ENCODE peak calls at places on chromosomes 11 and 22, in four cellular contexts. U is thyroid gland, X is breast epithelium, E is esophagus squamous epithelium. C is an unnamed sample. For H3K4me1, the result is how much of the 10 kb centered on the place peaks cover.

GRCh38 chr22:46777609-46777970 is 15.1 kb downstream of the TBC1D22A start:
- DNase-seq in U (peak), E (no peak), X (no peak), C (no peak)

GRCh38 chr11:11860103-11860979 is 18.6 kb downstream of the USP47 start:
- DNase-seq in U (no peak), E (no peak), X (no peak), C (no peak)

GRCh38 chr11:2768471-2769408 is 68.9 kb upstream of the KCNQ1OT1 start:
- DNase-seq in X (peak), E (no peak), U (no peak), C (peak)

GRCh38 chr11:72023335-72023734 is 24.6 kb downstream of the IL18BP start:
- DNase-seq in U (no peak), X (no peak), E (no peak), C (no peak)

GRCh38 chr22:32378703-32379272 is 21.1 kb downstream of the RFPL3 start:
- DNase-seq in X (no peak), U (peak), E (no peak), C (peak)

GRCh38 chr11:13008625-13009475 is at the start of gene RASSF10:
- DNase-seq in X (peak), E (no peak), U (peak), C (peak)

GRCh38 chr22:29541845-29542244 is 11.7 kb downstream of the THOC5 start:
- DNase-seq in U (no peak), E (no peak), X (no peak), C (no peak)

GRCh38 chr22:41596776-41597634 is 7.4 kb upstream of the PMM1 start:
- DNase-seq in E (no peak), U (peak), X (peak), C (peak)

GRCh38 chr11:34476853-34477252 is 36.7 kb downstream of the ELF5 start:
- DNase-seq in E (no peak), X (no peak), U (no peak), C (no peak)

GRCh38 chr11:1619449-1619848 is 2.5 kb downstream of the KRTAP5-4 start:
- DNase-seq in E (no peak), X (peak), U (no peak), C (no peak)

GRCh38 chr11:125694951-125695350 is 14.3 kb upstream of the ACRV1 start:
- DNase-seq in U (no peak), E (no peak), X (no peak), C (no peak)

GRCh38 chr11:10320164-10320563 is 15.3 kb downstream of the ADM start:
- DNase-seq in E (no peak), X (no peak), U (no peak), C (no peak)

DNA sequence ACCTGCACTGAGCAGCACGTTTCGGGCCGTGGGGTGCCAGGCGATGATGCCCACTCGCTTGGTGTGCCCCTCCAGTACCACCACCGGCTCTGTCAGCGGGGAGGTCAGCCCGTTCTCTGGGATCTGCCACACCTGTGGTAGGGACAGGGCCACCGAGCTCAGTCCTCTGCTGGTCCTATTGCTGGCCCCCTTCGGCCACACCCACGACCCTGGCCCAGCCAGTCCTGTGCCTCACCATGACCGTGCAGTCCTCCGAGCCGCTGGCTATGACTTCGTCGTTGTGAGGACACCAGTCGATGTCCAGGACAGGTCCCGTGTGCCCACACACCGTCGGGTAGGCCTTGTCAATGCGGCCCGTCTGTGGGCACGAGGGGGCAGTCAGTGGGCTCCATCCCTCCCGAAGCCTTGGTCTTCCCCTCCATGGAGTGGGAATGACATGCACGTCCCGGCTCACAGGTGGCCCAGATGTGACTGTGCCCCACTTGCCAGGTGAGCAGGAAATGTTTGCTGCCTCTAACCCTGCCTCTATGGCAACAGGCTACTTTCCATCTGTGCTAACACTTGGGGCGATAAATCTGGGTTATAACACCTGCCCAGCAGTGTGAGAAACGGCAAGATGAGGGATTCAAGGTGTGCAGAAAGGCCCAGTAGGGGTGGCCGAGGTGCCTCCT is 1.4 kb downstream of the CORO1B start:
- DNase-seq in E (no peak), U (no peak), X (no peak), C (no peak)
- H3K4me1 ChIP-seq in E (half or more), U (under half), X (under half), C (under half)

GRCh38 chr22:38087855-38088254 is 3.9 kb upstream of the SLC16A8 start:
- DNase-seq in E (no peak), X (no peak), U (no peak), C (no peak)

GRCh38 chr22:38089474-38089851 is 5.5 kb upstream of the SLC16A8 start:
- DNase-seq in U (no peak), E (no peak), X (no peak), C (no peak)

GRCh38 chr22:38086001-38086845 is 2.2 kb upstream of the SLC16A8 start:
- DNase-seq in U (no peak), X (no peak), E (no peak), C (no peak)

GRCh38 chr22:38086942-38087341 is 3.0 kb upstream of the SLC16A8 start:
- DNase-seq in X (no peak), U (no peak), E (no peak), C (no peak)

GRCh38 chr22:38088723-38089473 is 4.9 kb upstream of the SLC16A8 start:
- DNase-seq in X (no peak), U (no peak), E (no peak), C (no peak)
- H3K4me3 ChIP-seq in X (peak), U (no peak), E (peak), C (no peak)

GRCh38 chr11:64916040-64916847 is 765 bp downstream of the ATG2A start:
- DNase-seq in E (no peak), X (peak), U (peak), C (peak)
- TF ChIP-seq CTCF in E (no peak), X (no peak), U (no peak), C (no peak)

GRCh38 chr11:28107331-28107725 is 628 bp downstream of the KIF18A start:
- DNase-seq in U (no peak), E (no peak), X (no peak), C (no peak)

GRCh38 chr11:28106351-28107043 is 1.5 kb downstream of the KIF18A start:
- DNase-seq in E (no peak), U (no peak), X (no peak), C (no peak)

GRCh38 chr11:28104984-28105383 is 3.0 kb downstream of the KIF18A start:
- DNase-seq in X (no peak), U (no peak), E (no peak), C (no peak)

GRCh38 chr11:28104425-28104824 is 3.5 kb downstream of the KIF18A start:
- DNase-seq in X (no peak), E (no peak), U (no peak), C (no peak)

GRCh38 chr11:28105869-28106268 is 2.1 kb downstream of the KIF18A start:
- DNase-seq in U (no peak), X (no peak), E (no peak), C (no peak)
- H3K4me1 ChIP-seq in U (under half), X (under half), E (under half), C (under half)

C was measured in colonic mucosa.